ENCODE peak calls at places on chromosomes 5 and 9, in five cellular contexts. Z, R, F, L and E are unnamed samples.

GRCh38 chr5:156835905-156836304 is 14.2 kb upstream of the PPP1R2B start:
- DNase-seq in L (no peak), Z (peak; percentile 11), F (peak; percentile 81), R (no peak), E (no peak)

GRCh38 chr9:74309654-74310053 is 187.5 kb upstream of the RORB start:
- DNase-seq in F (peak; percentile 31), Z (no peak), R (no peak), L (no peak), E (no peak)

GRCh38 chr9:75096796-75097195 is 8.5 kb downstream of the OSTF1 start:
- DNase-seq in R (no peak), Z (no peak), F (no peak), L (no peak), E (no peak)

GRCh38 chr9:120648581-120648980 is 65.7 kb downstream of the MEGF9 start:
- DNase-seq in L (no peak), Z (no peak), R (no peak), F (no peak), E (no peak)

GRCh38 chr9:14351206-14351605 is 37.3 kb upstream of the NFIB start:
- DNase-seq in Z (no peak), L (no peak), R (peak; percentile 30), F (no peak), E (no peak)

GRCh38 chr9:134205636-134206316 is 41.4 kb upstream of the RNU6ATAC start:
- DNase-seq in L (no peak), R (peak; percentile 77), Z (no peak), F (no peak), E (no peak)

GRCh38 chr5:179183481-179183880 is 123.3 kb downstream of the ZNF354C start:
- DNase-seq in Z (no peak), F (no peak), R (no peak), L (no peak), E (no peak)

GRCh38 chr9:137761032-137761431 is 116.5 kb upstream of the CACNA1B start:
- DNase-seq in F (no peak), Z (no peak), R (no peak), L (no peak), E (no peak)

GRCh38 chr5:38060354-38060753 is 198.0 kb upstream of the EGFLAM start:
- DNase-seq in Z (peak; percentile 28), F (no peak), L (no peak), R (no peak), E (no peak)

GRCh38 chr9:105148328-105149006 is 96.0 kb upstream of the SLC44A1 start:
- DNase-seq in F (peak; percentile 69), R (no peak), Z (no peak), L (no peak), E (peak; percentile 35)
- TF ChIP-seq CTCF in F (peak; percentile 37), R (no peak), Z (no peak), L (no peak), E (no peak)

DNA sequence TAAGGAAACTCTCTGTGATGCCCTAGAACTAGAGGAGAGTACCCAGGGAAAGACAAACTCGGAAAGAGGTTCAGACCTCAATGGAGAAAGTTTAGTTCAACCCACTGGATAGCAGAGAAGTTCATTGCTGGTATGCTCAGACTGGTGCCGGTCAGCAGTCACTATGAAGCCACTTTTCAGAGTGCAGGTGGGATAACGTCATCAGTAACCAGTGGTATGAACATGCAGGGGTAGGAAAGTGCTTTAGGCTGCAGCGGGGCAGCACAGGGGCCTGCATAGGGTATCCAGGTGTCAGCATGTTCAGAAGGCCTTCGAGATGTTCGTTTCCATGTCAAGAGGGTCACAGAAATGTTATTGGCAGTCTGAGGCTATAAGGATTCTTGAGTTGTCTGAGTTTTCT is 20.8 kb upstream of the ANKRD55 start:
- DNase-seq in Z (no peak), R (no peak), L (no peak), F (no peak), E (no peak)
- TF ChIP-seq CTCF in Z (no peak), R (no peak), L (no peak), F (no peak), E (no peak)

DNA sequence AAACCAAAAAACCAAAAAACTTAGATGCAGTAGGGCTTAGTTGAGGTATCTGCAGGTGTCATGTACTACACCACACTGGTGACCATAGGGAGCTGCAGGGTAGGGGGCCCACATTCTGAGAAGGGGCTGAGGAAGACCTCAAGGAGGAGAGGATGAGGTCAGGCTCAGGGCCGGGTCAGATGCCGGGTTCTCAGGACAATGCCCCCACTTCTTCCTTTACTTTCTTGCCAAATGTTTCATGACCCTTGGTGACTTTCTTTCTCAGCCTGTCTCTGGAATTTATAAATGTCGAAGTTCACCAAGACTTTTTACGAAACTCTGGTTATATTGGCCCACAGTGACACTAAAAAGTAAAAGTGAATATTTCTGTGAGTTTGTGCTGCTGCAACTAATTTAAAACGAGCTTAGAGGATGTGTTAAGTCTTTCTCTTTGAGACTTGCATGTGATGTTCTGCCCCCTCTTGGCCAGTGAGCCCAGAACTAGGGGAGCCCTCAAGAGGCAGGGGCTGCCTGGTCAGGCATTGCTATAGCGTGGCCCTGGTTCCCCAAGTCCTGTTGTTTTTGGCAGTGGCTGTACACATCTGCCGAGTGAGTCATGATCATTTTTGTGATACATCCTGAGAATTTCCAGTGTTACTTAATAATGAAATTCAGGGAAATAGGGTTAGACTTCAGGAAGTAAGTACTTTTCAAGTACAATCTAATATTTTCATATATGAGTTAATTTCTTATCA is 11.2 kb downstream of the ACO1 start:
- DNase-seq in R (peak; percentile 50), Z (peak; percentile 18), F (peak; percentile 40), L (no peak), E (no peak)
- TF ChIP-seq CTCF in R (peak; percentile 39), Z (no peak), F (peak; percentile 39), L (no peak), E (no peak)

GRCh38 chr5:10935536-10935935 is 174.5 kb upstream of the DAP start:
- DNase-seq in L (no peak), Z (no peak), R (no peak), F (no peak), E (no peak)

GRCh38 chr5:10932426-10932825 is 171.4 kb upstream of the DAP start:
- DNase-seq in F (peak; percentile 6), Z (no peak), R (no peak), L (no peak), E (no peak)

GRCh38 chr5:10936081-10936480 is 175.0 kb upstream of the DAP start:
- DNase-seq in F (no peak), Z (no peak), R (no peak), L (no peak), E (no peak)

GRCh38 chr5:10934789-10935355 is 173.8 kb upstream of the DAP start:
- DNase-seq in R (no peak), L (no peak), Z (no peak), F (no peak), E (no peak)

GRCh38 chr5:10933141-10933540 is 172.1 kb upstream of the DAP start:
- DNase-seq in L (no peak), R (no peak), Z (no peak), F (no peak), E (no peak)
- TF ChIP-seq CTCF in L (no peak), R (no peak), Z (no peak), F (no peak), E (no peak)

GRCh38 chr5:93909356-93909755 is 168.0 kb upstream of the POU5F2 start:
- DNase-seq in F (peak; percentile 33), L (no peak), Z (peak; percentile 13), R (no peak), E (no peak)
- TF ChIP-seq CTCF in F (peak; percentile 41), L (no peak), Z (no peak), R (no peak), E (no peak)